ENCODE peak calls at places on chromosomes 12 and 14, in eight cellular contexts. E is AG04450; J is cardiac fibroblast; T is hepatocyte; X is WTC11; Z is stimulated activated CD4-positive, alpha-beta T cell treated with anti-CD3 and anti-CD28 coated beads, Interleukin-4, amount 100 ng/mL, for 48 hours; M is progenitor cell of endocrine pancreas; D is CD4-positive, alpha-beta T cell. B is an unnamed sample.
A peak's percentile ranks its signal among the peaks of the same experiment; 100 is the strongest.

GRCh38 chr14:67815573-67816235 is 686 bp downstream of the ZFYVE26 start:
- DNase-seq in E (no peak), J (peak; percentile 52), T (peak; percentile 46), X (no peak), Z (no peak), M (no peak), D (no peak), B (no peak)

GRCh38 chr12:111359231-111359913 is 9.5 kb downstream of the PHETA1 start:
- DNase-seq in E (no peak), J (peak; percentile 4), T (no peak), X (no peak), Z (peak; percentile 52), M (no peak), D (no peak), B (no peak)

GRCh38 chr14:73662439-73663056 is 17.8 kb downstream of the DNAL1 start:
- DNase-seq in E (peak; percentile 61), J (peak; percentile 94), T (peak; percentile 68), X (peak; percentile 24), Z (no peak), M (no peak), D (no peak), B (no peak)

GRCh38 chr12:24803406-24804245 is 145.3 kb downstream of the BCAT1 start:
- DNase-seq in E (no peak), J (no peak), T (no peak), X (no peak), Z (no peak), M (no peak), D (no peak), B (no peak)

GRCh38 chr12:109310247-109311125 is 1.4 kb upstream of the FOXN4 start:
- DNase-seq in E (no peak), J (no peak), T (no peak), X (peak; percentile 38), Z (no peak), M (no peak), D (no peak), B (no peak)

GRCh38 chr12:121267822-121268221 is 28.7 kb downstream of the CAMKK2 start:
- DNase-seq in E (no peak), J (no peak), T (no peak), X (no peak), Z (no peak), M (no peak), D (no peak), B (no peak)

GRCh38 chr14:37466003-37466622 is 128.9 kb downstream of the FOXA1 start:
- DNase-seq in E (no peak), J (no peak), T (no peak), X (no peak), Z (no peak), M (no peak), D (no peak), B (no peak)

GRCh38 chr12:111088409-111088808 is 168.0 kb upstream of the MYL2 start:
- DNase-seq in E (no peak), J (no peak), T (no peak), X (no peak), Z (no peak), M (no peak), D (no peak), B (no peak)

GRCh38 chr12:1373887-1374286 is 220.5 kb downstream of the FBXL14 start:
- DNase-seq in E (peak; percentile 26), J (no peak), T (no peak), X (no peak), Z (no peak), M (no peak), D (no peak), B (no peak)

GRCh38 chr12:49942921-49943662 is 7.4 kb upstream of the AQP2 start:
- DNase-seq in E (no peak), J (no peak), T (no peak), X (no peak), Z (no peak), M (no peak), D (no peak), B (no peak)

GRCh38 chr12:68565391-68565903 is 45.3 kb upstream of the RAP1B start:
- DNase-seq in E (no peak), J (peak; percentile 80), T (peak; percentile 44), X (no peak), Z (no peak), M (no peak), D (no peak), B (no peak)

GRCh38 chr12:125193798-125194562 is 128.7 kb downstream of the AACS start:
- DNase-seq in E (no peak), J (peak; percentile 55), T (no peak), X (peak; percentile 68), Z (no peak), M (no peak), D (no peak), B (no peak)

GRCh38 chr12:3377056-3377455 is 113.9 kb upstream of the PRMT8 start:
- DNase-seq in E (no peak), J (no peak), T (no peak), X (no peak), Z (no peak), M (no peak), D (no peak), B (no peak)

GRCh38 chr14:101357038-101357437 is 204.3 kb upstream of the DIO3 start:
- DNase-seq in E (no peak), J (no peak), T (no peak), X (no peak), Z (no peak), M (no peak), D (no peak), B (no peak)

GRCh38 chr12:53500119-53500775 is 836 bp upstream of the TARBP2 start:
- DNase-seq in E (no peak), J (peak; percentile 89), T (peak; percentile 76), X (no peak), Z (no peak), M (no peak), D (no peak), B (no peak)

B was measured in SHP77 treated with DMSO at 0.1 percent for 48 hours.